ENCODE peak calls at places on chromosome 1, in seven cellular contexts. O is heart left ventricle, G is choroid plexus epithelial cell, Z is right atrium auricular region, I is fibroblast of mammary gland, X is endothelial cell of umbilical vein, E is thoracic aorta. Y is an unnamed sample.

GRCh38 chr1:66527688-66528087 is 6.3 kb upstream of the SGIP1 start:
- DNase-seq in O (no peak), G (peak), Z (no peak), I (peak), X (peak), E (no peak), Y (no peak)

GRCh38 chr1:153816283-153816904 is 41.2 kb downstream of the SLC27A3 start:
- DNase-seq in O (no peak), G (no peak), Z (peak), I (peak), X (no peak), E (no peak), Y (no peak)

GRCh38 chr1:224521904-224522734 is 87.5 kb upstream of the WDR26 start:
- DNase-seq in O (no peak), G (no peak), Z (no peak), I (no peak), X (no peak), E (no peak), Y (no peak)

GRCh38 chr1:150259758-150260669 is 2.4 kb downstream of the CA14 start:
- DNase-seq in O (peak), G (peak), Z (no peak), I (no peak), X (peak), E (no peak), Y (no peak)

GRCh38 chr1:204507317-204508105 is 8.7 kb upstream of the MDM4 start:
- DNase-seq in O (no peak), G (peak), Z (no peak), I (peak), X (peak), E (no peak), Y (no peak)

GRCh38 chr1:109807822-109808680 is 44.3 kb upstream of the EPS8L3 start:
- DNase-seq in O (no peak), G (no peak), Z (no peak), I (peak), X (no peak), E (no peak), Y (no peak)

GRCh38 chr1:104132386-104132973 is 382.8 kb downstream of the AMY1C start:
- DNase-seq in O (no peak), G (peak), Z (no peak), I (peak), X (no peak), E (no peak), Y (peak)

GRCh38 chr1:28056129-28056925 is 32.1 kb downstream of the EYA3 start:
- DNase-seq in O (no peak), G (no peak), Z (no peak), I (no peak), X (no peak), E (no peak), Y (peak)

GRCh38 chr1:24714859-24715520 is 30.3 kb upstream of the CLIC4 start:
- DNase-seq in O (no peak), G (no peak), Z (no peak), I (peak), X (no peak), E (peak), Y (peak)

GRCh38 chr1:110065841-110066240 is 4.6 kb downstream of the ALX3 start:
- DNase-seq in O (no peak), G (no peak), Z (no peak), I (no peak), X (no peak), E (no peak), Y (no peak)

GRCh38 chr1:109252893-109253802 is 3.8 kb downstream of the CELSR2 start:
- DNase-seq in O (no peak), G (no peak), Z (no peak), I (no peak), X (no peak), E (no peak), Y (no peak)

GRCh38 chr1:108561731-108562326 is 1.9 kb downstream of the EEIG2 start:
- DNase-seq in O (peak), G (peak), Z (no peak), I (no peak), X (peak), E (no peak), Y (peak)

GRCh38 chr1:176609556-176610408 is 146.8 kb downstream of the PAPPA2 start:
- DNase-seq in O (no peak), G (peak), Z (no peak), I (peak), X (no peak), E (no peak), Y (no peak)

GRCh38 chr1:16014509-16015482 is 3.0 kb downstream of the HSPB7 start:
- DNase-seq in O (peak), G (peak), Z (no peak), I (no peak), X (no peak), E (no peak), Y (no peak)

GRCh38 chr1:201589186-201589585 is 50.3 kb downstream of the NAV1 start:
- DNase-seq in O (no peak), G (no peak), Z (no peak), I (no peak), X (no peak), E (no peak), Y (no peak)

GRCh38 chr1:35431173-35431599 is 126.0 kb downstream of the KIAA0319L start:
- DNase-seq in O (no peak), G (peak), Z (no peak), I (no peak), X (no peak), E (no peak), Y (no peak)

GRCh38 chr1:194289569-194290266 is 1103.3 kb upstream of the B3GALT2 start:
- DNase-seq in O (no peak), G (no peak), Z (no peak), I (no peak), X (no peak), E (no peak), Y (peak)

GRCh38 chr1:51234721-51235425 is 1.2 kb upstream of the RNF11 start:
- DNase-seq in O (peak), G (peak), Z (peak), I (peak), X (peak), E (peak), Y (peak)

GRCh38 chr1:81549588-81550127 is 251.1 kb upstream of the ADGRL2 start:
- DNase-seq in O (no peak), G (peak), Z (no peak), I (peak), X (peak), E (no peak), Y (peak)

GRCh38 chr1:242147096-242147976 is 148.4 kb upstream of the MAP1LC3C start:
- DNase-seq in O (no peak), G (peak), Z (no peak), I (peak), X (no peak), E (no peak), Y (no peak)

GRCh38 chr1:186564558-186564957 is 103.6 kb upstream of the PDC start:
- DNase-seq in O (no peak), G (peak), Z (no peak), I (peak), X (no peak), E (no peak), Y (no peak)

GRCh38 chr1:155166373-155167165 is 6.5 kb downstream of the KRTCAP2 start:
- DNase-seq in O (peak), G (no peak), Z (peak), I (no peak), X (peak), E (no peak), Y (no peak)

GRCh38 chr1:183090386-183091006 is 67.3 kb downstream of the LAMC1 start:
- DNase-seq in O (peak), G (no peak), Z (peak), I (peak), X (peak), E (no peak), Y (no peak)

GRCh38 chr1:245085508-245086095 is 69.2 kb upstream of the KIF26B start:
- DNase-seq in O (no peak), G (peak), Z (no peak), I (peak), X (no peak), E (no peak), Y (no peak)

GRCh38 chr1:155455588-155456195 is 106.9 kb downstream of the ASH1L start:
- DNase-seq in O (no peak), G (peak), Z (no peak), I (peak), X (no peak), E (no peak), Y (no peak)

GRCh38 chr1:71464016-71464415 is 383.2 kb upstream of the ZRANB2 start:
- DNase-seq in O (no peak), G (no peak), Z (no peak), I (peak), X (no peak), E (no peak), Y (no peak)

GRCh38 chr1:13760921-13761320 is 60.9 kb downstream of the PRDM2 start:
- DNase-seq in O (no peak), G (no peak), Z (no peak), I (no peak), X (no peak), E (no peak), Y (no peak)

GRCh38 chr1:60427701-60428100 is 354.1 kb upstream of the C1orf87 start:
- DNase-seq in O (no peak), G (peak), Z (no peak), I (peak), X (no peak), E (no peak), Y (no peak)

GRCh38 chr1:65629788-65630187 is 162.9 kb upstream of the PDE4B start:
- DNase-seq in O (no peak), G (no peak), Z (no peak), I (no peak), X (peak), E (no peak), Y (no peak)

GRCh38 chr1:3423245-3423829 is 31.1 kb upstream of the ARHGEF16 start:
- DNase-seq in O (peak), G (no peak), Z (peak), I (no peak), X (no peak), E (peak), Y (no peak)

GRCh38 chr1:208835082-208835467 is 590.9 kb upstream of the PLXNA2 start:
- DNase-seq in O (no peak), G (no peak), Z (no peak), I (no peak), X (no peak), E (no peak), Y (no peak)

GRCh38 chr1:155897746-155898145 is 13.4 kb downstream of the RIT1 start:
- DNase-seq in O (no peak), G (no peak), Z (no peak), I (no peak), X (no peak), E (no peak), Y (no peak)

GRCh38 chr1:201624741-201625646 is 86.1 kb downstream of the NAV1 start:
- DNase-seq in O (no peak), G (peak), Z (no peak), I (peak), X (peak), E (no peak), Y (no peak)

GRCh38 chr1:60898987-60899386 is 183.4 kb upstream of the NFIA start:
- DNase-seq in O (no peak), G (no peak), Z (no peak), I (no peak), X (no peak), E (no peak), Y (no peak)

GRCh38 chr1:204683284-204684205 is 2.0 kb downstream of the LRRN2 start:
- DNase-seq in O (no peak), G (no peak), Z (no peak), I (no peak), X (no peak), E (no peak), Y (no peak)

GRCh38 chr1:111746614-111746999 is 7.4 kb upstream of the INKA2 start:
- DNase-seq in O (no peak), G (no peak), Z (no peak), I (no peak), X (no peak), E (no peak), Y (no peak)
- TF ChIP-seq CTCF in O (no peak), G (no peak), Z (no peak), I (no peak), X (no peak), E (no peak), Y (no peak)

DNA sequence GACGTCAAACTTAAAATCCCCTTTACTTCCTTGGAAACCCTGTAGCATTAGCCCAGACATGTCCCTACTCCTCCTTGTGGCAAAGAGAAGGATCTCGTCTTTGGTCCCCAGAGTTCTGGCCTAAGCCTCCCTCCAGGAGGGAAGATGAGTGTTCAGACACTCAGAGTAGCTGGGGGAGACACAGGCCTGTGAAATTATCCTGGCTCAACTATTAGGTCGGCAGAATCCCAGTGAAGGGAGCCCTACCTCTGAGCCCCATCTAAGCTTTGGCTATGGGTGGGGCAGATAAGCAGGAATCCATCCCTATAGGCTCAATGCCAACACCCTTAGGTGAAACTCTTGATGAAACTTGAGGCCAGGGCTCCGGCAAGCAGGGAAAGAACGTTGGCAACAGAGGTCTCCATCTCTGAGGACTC is 1.7 kb upstream of the SFN start:
- DNase-seq in O (no peak), G (peak), Z (no peak), I (peak), X (no peak), E (no peak), Y (no peak)
- TF ChIP-seq CTCF in O (no peak), G (peak), Z (no peak), I (peak), X (no peak), E (no peak), Y (no peak)

DNA sequence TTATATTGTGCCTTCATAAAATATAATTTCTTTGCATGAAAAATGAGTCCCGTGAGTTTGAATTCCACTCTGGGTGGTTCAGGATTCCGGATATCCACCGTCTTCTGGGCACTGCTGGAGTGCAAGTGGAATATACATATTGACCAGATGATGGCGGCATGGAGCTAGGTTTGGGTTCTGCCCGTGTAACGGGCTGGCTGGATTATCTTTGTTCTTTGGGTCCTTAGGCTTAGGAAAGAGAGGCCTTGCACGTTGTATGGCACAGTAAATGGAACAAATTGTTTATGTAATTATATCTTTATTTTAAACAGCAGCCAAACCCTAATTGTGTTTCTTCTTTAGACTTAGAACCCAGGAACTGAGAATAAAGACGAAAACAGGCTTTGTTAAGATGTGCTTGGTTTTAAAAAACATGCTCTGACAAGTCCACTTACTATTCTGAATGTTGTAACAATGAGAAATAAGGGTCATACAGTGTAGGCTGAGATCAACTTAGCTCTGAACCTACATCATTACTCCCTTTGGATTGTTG is 13.5 kb upstream of the ACBD6 start:
- DNase-seq in O (peak), G (peak), Z (peak), I (peak), X (peak), E (no peak), Y (peak)
- TF ChIP-seq CTCF in O (peak), G (peak), Z (peak), I (peak), X (peak), E (peak), Y (peak)

GRCh38 chr1:231000201-231000600 is 21.3 kb downstream of the ARV1 start:
- DNase-seq in O (no peak), G (no peak), Z (no peak), I (no peak), X (no peak), E (no peak), Y (no peak)

GRCh38 chr1:230994860-230995259 is 16.0 kb downstream of the ARV1 start:
- DNase-seq in O (no peak), G (no peak), Z (no peak), I (no peak), X (no peak), E (no peak), Y (no peak)

GRCh38 chr1:231001892-231002291 is 23.0 kb downstream of the ARV1 start:
- DNase-seq in O (no peak), G (no peak), Z (no peak), I (no peak), X (no peak), E (no peak), Y (no peak)

DNA sequence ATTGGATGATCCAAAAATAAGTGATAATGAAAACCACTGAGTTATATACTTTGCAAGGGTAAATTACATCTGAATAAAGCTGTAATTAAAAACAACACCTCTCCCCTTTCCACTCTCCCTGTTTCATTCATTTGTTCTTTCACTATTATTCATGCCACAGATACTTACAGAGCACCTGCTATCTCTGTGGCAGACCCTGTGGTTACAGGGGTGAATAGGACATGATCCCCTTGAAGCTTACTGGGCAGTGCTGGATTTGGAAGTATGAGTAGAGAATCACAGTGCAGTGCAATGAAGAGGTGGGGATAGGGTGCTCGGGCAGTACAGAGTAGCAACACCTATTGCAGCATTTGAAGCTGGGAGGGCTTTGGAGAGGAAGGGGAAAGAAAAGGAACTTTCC is 21.7 kb downstream of the ARV1 start:
- DNase-seq in O (no peak), G (no peak), Z (no peak), I (no peak), X (no peak), E (no peak), Y (no peak)
- TF ChIP-seq CTCF in O (no peak), G (no peak), Z (no peak), I (no peak), X (no peak), E (no peak), Y (no peak)